ENCODE peak calls at places on chromosomes 7 and 10, in five cellular contexts. X is A549, Y is hepatocyte, N is HCT116, P is trophoblast cell. H is an unnamed sample.

GRCh38 chr10:133030791-133031190 is 56.9 kb upstream of the ADGRA1 start:
- DNase-seq in X (no peak), Y (no peak), N (no peak), P (peak; percentile 42), H (peak; percentile 62)

GRCh38 chr10:60848680-60849079 is 70.4 kb downstream of the CDK1 start:
- DNase-seq in X (no peak), Y (no peak), N (no peak), P (no peak), H (no peak)

GRCh38 chr7:157568785-157569584 is 232.2 kb downstream of the DNAJB6 start:
- DNase-seq in X (no peak), Y (peak; percentile 47), N (no peak), P (no peak), H (peak; percentile 56)

GRCh38 chr10:29555091-29555745 is 79.6 kb downstream of the SVIL start:
- DNase-seq in X (no peak), Y (no peak), N (no peak), P (no peak), H (no peak)

GRCh38 chr10:102418612-102419560 is at the start of gene PSD:
- DNase-seq in X (no peak), Y (no peak), N (no peak), P (no peak), H (peak; percentile 84)

GRCh38 chr10:43284341-43284910 is 17.6 kb upstream of the RASGEF1A start:
- DNase-seq in X (no peak), Y (peak; percentile 73), N (no peak), P (peak; percentile 57), H (peak; percentile 76)

GRCh38 chr7:150848561-150849115 is 3.7 kb upstream of the AOC1 start:
- DNase-seq in X (no peak), Y (no peak), N (no peak), P (no peak), H (no peak)

GRCh38 chr7:92422926-92423325 is 24.4 kb upstream of the GATAD1 start:
- DNase-seq in X (no peak), Y (no peak), N (no peak), P (no peak), H (no peak)

GRCh38 chr10:19966751-19967150 is 150.5 kb downstream of the PLXDC2 start:
- DNase-seq in X (no peak), Y (peak; percentile 12), N (no peak), P (no peak), H (peak; percentile 64)

GRCh38 chr10:31317171-31317570 is 1.8 kb upstream of the ZEB1 start:
- DNase-seq in X (no peak), Y (no peak), N (no peak), P (no peak), H (no peak)

GRCh38 chr7:130334274-130334673 is 10.3 kb upstream of the CPA5 start:
- DNase-seq in X (no peak), Y (no peak), N (no peak), P (no peak), H (no peak)

GRCh38 chr7:31123726-31124125 is 71.6 kb downstream of the ADCYAP1R1 start:
- DNase-seq in X (no peak), Y (no peak), N (no peak), P (no peak), H (no peak)

GRCh38 chr10:8057636-8058273 is 3.3 kb downstream of the GATA3 start:
- DNase-seq in X (no peak), Y (peak; percentile 22), N (no peak), P (no peak), H (peak; percentile 43)

GRCh38 chr7:54985405-54986360 is 33.1 kb upstream of the EGFR start:
- DNase-seq in X (peak; percentile 70), Y (peak; percentile 45), N (peak; percentile 18), P (peak; percentile 76), H (no peak)

GRCh38 chr10:33233191-33233590 is 101.3 kb downstream of the NRP1 start:
- DNase-seq in X (no peak), Y (no peak), N (no peak), P (no peak), H (no peak)

GRCh38 chr10:69868821-69869220 is 67.1 kb downstream of the COL13A1 start:
- DNase-seq in X (no peak), Y (no peak), N (no peak), P (no peak), H (no peak)
- H3K4me2 ChIP-seq in X (peak overlapping the region; percentile 17), Y (no peak overlapping the region), N (peak overlapping the region; percentile 74), P (no peak overlapping the region), H (peak overlapping the region; percentile 71)

GRCh38 chr7:22569586-22570321 is 69.8 kb upstream of the STEAP1B start:
- DNase-seq in X (no peak), Y (no peak), N (no peak), P (no peak), H (no peak)
- H3K4me2 ChIP-seq in X (no peak overlapping the region), Y (no peak overlapping the region), N (no peak overlapping the region), P (no peak overlapping the region), H (no peak overlapping the region)

GRCh38 chr10:110400173-110400947 is 95.6 kb upstream of the SMNDC1 start:
- DNase-seq in X (no peak), Y (no peak), N (no peak), P (no peak), H (no peak)
- H3K4me2 ChIP-seq in X (peak overlapping the region; percentile 92), Y (no peak overlapping the region), N (peak overlapping the region; percentile 75), P (no peak overlapping the region), H (no peak overlapping the region)

GRCh38 chr10:87594864-87595263 is 64.8 kb upstream of the PAPSS2 start:
- DNase-seq in X (no peak), Y (no peak), N (no peak), P (no peak), H (no peak)
- H3K4me2 ChIP-seq in X (peak overlapping the region; percentile 46), Y (no peak overlapping the region), N (no peak overlapping the region), P (no peak overlapping the region), H (no peak overlapping the region)

GRCh38 chr10:75544381-75544780 is 113.0 kb downstream of the LRMDA start:
- DNase-seq in X (no peak), Y (no peak), N (no peak), P (no peak), H (no peak)
- H3K4me2 ChIP-seq in X (no peak overlapping the region), Y (no peak overlapping the region), N (no peak overlapping the region), P (no peak overlapping the region), H (no peak overlapping the region)

GRCh38 chr7:82729172-82730030 is 285.8 kb upstream of the CACNA2D1 start:
- DNase-seq in X (peak; percentile 17), Y (peak; percentile 61), N (peak; percentile 48), P (no peak), H (peak; percentile 75)
- H3K4me2 ChIP-seq in X (peak overlapping the region; percentile 43), Y (peak overlapping the region; percentile 15), N (peak overlapping the region; percentile 37), P (no peak overlapping the region), H (no peak overlapping the region)